ENCODE peak calls at places on chromosomes 12 and 14, in four cellular contexts. O, M, P and D are unnamed samples.

GRCh38 chr12:48816148-48816854 is 2.0 kb upstream of the CACNB3 start:
- DNase-seq in O (no peak), M (peak), P (no peak), D (no peak)

GRCh38 chr14:26820578-26820977 is 222.7 kb upstream of the NOVA1 start:
- DNase-seq in O (no peak), M (no peak), P (no peak), D (no peak)

GRCh38 chr14:68779761-68780323 is 13.0 kb downstream of the ZFP36L1 start:
- DNase-seq in O (peak), M (peak), P (peak), D (no peak)

GRCh38 chr12:53232641-53233538 is 881 bp upstream of the RARG start:
- DNase-seq in O (peak), M (peak), P (no peak), D (peak)

GRCh38 chr14:25049559-25050493 is at the start of gene STXBP6:
- DNase-seq in O (peak), M (peak), P (no peak), D (peak)

GRCh38 chr14:90273532-90273931 is 17.2 kb downstream of the PSMC1 start:
- DNase-seq in O (no peak), M (no peak), P (no peak), D (no peak)

GRCh38 chr12:67720383-67720856 is 71.9 kb downstream of the DYRK2 start:
- DNase-seq in O (peak), M (peak), P (peak), D (peak)

GRCh38 chr14:56592746-56593544 is 13.3 kb downstream of the TMEM260 start:
- DNase-seq in O (no peak), M (peak), P (no peak), D (no peak)

GRCh38 chr12:100858658-100859057 is 64.1 kb downstream of the ANO4 start:
- DNase-seq in O (peak), M (no peak), P (no peak), D (no peak)

GRCh38 chr12:54075974-54076373 is 22.3 kb downstream of the HOXC4 start:
- DNase-seq in O (no peak), M (no peak), P (no peak), D (no peak)

GRCh38 chr14:50333010-50333409 is 20.9 kb downstream of the DMAC2L start:
- DNase-seq in O (peak), M (no peak), P (peak), D (no peak)

GRCh38 chr14:99348816-99349609 is 77.0 kb upstream of the BCL11B start:
- DNase-seq in O (peak), M (no peak), P (no peak), D (no peak)

GRCh38 chr14:91919814-91920213 is 27.7 kb downstream of the FBLN5 start:
- DNase-seq in O (peak), M (no peak), P (peak), D (no peak)

GRCh38 chr14:61553730-61554641 is 141.3 kb upstream of the HIF1A start:
- DNase-seq in O (peak), M (peak), P (peak), D (no peak)

GRCh38 chr12:117874842-117875434 is 93.9 kb downstream of the KSR2 start:
- DNase-seq in O (peak), M (peak), P (peak), D (peak)

GRCh38 chr12:45112306-45112705 is 61.4 kb upstream of the DBX2 start:
- DNase-seq in O (no peak), M (no peak), P (no peak), D (no peak)

GRCh38 chr14:51442513-51443175 is 202.6 kb downstream of the TMX1 start:
- DNase-seq in O (peak), M (peak), P (peak), D (no peak)

GRCh38 chr12:60205500-60205899 is 609.7 kb downstream of the SLC16A7 start:
- DNase-seq in O (peak), M (peak), P (no peak), D (no peak)

GRCh38 chr12:117152793-117153775 is 37.2 kb downstream of the FBXO21 start:
- DNase-seq in O (no peak), M (no peak), P (no peak), D (no peak)

GRCh38 chr12:73517859-73518258 is 1019.8 kb upstream of the ATXN7L3B start:
- DNase-seq in O (no peak), M (no peak), P (no peak), D (no peak)

GRCh38 chr14:67999693-68000384 is 180.3 kb downstream of the RAD51B start:
- DNase-seq in O (peak), M (peak), P (peak), D (no peak)

GRCh38 chr14:102124419-102124818 is 15.3 kb upstream of the WDR20 start:
- DNase-seq in O (no peak), M (no peak), P (no peak), D (no peak)

GRCh38 chr14:31792726-31793125 is 231.5 kb downstream of the NUBPL start:
- DNase-seq in O (no peak), M (no peak), P (no peak), D (no peak)

GRCh38 chr14:24514209-24514608 is 6.1 kb upstream of the CMA1 start:
- DNase-seq in O (no peak), M (no peak), P (no peak), D (no peak)

GRCh38 chr12:104627975-104628322 is 171.2 kb downstream of the CHST11 start:
- DNase-seq in O (no peak), M (no peak), P (no peak), D (no peak)

GRCh38 chr12:115078334-115078733 is 394.4 kb upstream of the TBX3 start:
- DNase-seq in O (no peak), M (no peak), P (no peak), D (no peak)

GRCh38 chr12:132904718-132905328 is 17.4 kb upstream of the CHFR start:
- DNase-seq in O (peak), M (peak), P (peak), D (peak)

GRCh38 chr12:108734200-108734906 is 3.0 kb upstream of the CORO1C start:
- DNase-seq in O (peak), M (peak), P (peak), D (no peak)

GRCh38 chr12:31510034-31510433 is 80.9 kb downstream of the DENND5B start:
- DNase-seq in O (no peak), M (no peak), P (no peak), D (no peak)

GRCh38 chr12:3075315-3075714 is 1.9 kb upstream of the TSPAN9 start:
- DNase-seq in O (no peak), M (no peak), P (no peak), D (no peak)

GRCh38 chr12:3081886-3082285 is 4.7 kb downstream of the TSPAN9 start:
- DNase-seq in O (no peak), M (no peak), P (no peak), D (no peak)

GRCh38 chr12:3077572-3078081 is 448 bp downstream of the TSPAN9 start:
- DNase-seq in O (peak), M (peak), P (no peak), D (no peak)

GRCh38 chr12:3076730-3077571 is at the start of gene TSPAN9:
- DNase-seq in O (peak), M (peak), P (no peak), D (peak)

GRCh38 chr12:3078086-3078820 is 1.1 kb downstream of the TSPAN9 start:
- DNase-seq in O (no peak), M (no peak), P (no peak), D (no peak)
- H3K4me3 ChIP-seq in O (peak), M (peak), P (peak), D (peak)

DNA sequence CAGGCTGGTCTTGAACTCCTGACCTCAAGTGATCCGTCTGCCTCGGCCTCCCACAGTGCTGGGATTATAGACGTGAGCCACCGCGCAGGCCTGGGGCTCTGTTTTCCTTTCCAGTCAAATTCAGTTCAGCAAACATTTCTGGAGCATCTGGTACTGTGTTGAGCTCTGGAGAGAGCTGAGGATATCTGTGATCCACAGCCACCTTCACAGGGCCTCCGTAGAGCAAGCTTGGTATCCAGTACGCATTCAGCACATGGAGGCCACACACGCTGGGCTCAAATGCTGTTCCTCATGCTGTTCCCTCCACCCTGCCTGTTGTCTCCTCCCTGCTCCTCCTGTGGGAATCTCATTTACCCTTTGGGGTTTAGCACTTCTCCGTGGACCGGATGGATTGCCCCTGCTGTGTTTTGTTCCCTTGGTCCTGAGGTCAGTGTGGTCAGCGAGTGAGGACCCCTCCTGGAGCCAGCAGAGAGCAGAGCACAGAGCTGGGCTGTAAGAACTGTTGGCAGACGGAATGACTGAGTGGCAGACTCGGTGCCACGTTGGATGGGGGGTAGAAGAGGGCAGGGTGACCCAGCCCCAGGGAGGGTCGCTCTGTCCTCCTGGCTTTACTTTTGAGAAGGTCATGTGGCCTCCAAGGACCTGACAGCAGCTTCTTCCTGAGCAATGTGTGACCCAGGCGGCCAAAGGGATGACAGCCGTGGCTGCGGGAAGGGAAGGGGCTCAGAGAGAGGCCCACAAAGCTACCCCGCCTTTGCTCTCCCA is 891 bp downstream of the RPS6KL1 start:
- DNase-seq in O (no peak), M (no peak), P (no peak), D (no peak)
- TF ChIP-seq CTCF in O (no peak), M (no peak), P (no peak), D (no peak)

GRCh38 chr14:93116676-93117200 is 1.0 kb upstream of the ITPK1 start:
- DNase-seq in O (no peak), M (no peak), P (no peak), D (no peak)
- H3K4me3 ChIP-seq in O (peak), M (peak), P (no peak), D (peak)

GRCh38 chr12:46944104-46944503 is 118.3 kb upstream of the SLC38A4 start:
- DNase-seq in O (peak), M (peak), P (peak), D (no peak)
- TF ChIP-seq CTCF in O (peak), M (no peak), P (peak), D (peak)

GRCh38 chr12:64729909-64730584 is 29.2 kb downstream of the GNS start:
- DNase-seq in O (no peak), M (no peak), P (no peak), D (no peak)
- H3K4me3 ChIP-seq in O (no peak), M (no peak), P (no peak), D (no peak)

DNA sequence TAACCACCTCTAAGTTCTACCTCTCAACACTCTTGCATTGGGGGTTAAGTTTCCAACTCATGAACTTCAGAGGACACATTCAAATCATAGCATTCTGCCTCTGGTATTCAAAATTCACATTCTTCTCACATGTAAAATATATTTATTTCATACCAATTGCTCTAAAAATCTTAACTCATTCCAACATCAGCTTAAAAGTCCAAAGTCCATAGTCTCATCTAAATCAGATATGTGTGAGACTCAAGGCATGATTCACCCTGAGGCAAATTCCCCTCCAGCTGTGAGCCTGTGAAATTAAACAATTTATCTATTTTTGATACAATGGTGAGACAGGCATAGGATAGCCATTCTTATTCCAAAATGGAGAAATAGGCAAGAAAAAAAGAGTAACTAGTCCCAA is 214.0 kb downstream of the RGS6 start:
- DNase-seq in O (no peak), M (no peak), P (no peak), D (no peak)
- TF ChIP-seq CTCF in O (no peak), M (no peak), P (no peak), D (no peak)

DNA sequence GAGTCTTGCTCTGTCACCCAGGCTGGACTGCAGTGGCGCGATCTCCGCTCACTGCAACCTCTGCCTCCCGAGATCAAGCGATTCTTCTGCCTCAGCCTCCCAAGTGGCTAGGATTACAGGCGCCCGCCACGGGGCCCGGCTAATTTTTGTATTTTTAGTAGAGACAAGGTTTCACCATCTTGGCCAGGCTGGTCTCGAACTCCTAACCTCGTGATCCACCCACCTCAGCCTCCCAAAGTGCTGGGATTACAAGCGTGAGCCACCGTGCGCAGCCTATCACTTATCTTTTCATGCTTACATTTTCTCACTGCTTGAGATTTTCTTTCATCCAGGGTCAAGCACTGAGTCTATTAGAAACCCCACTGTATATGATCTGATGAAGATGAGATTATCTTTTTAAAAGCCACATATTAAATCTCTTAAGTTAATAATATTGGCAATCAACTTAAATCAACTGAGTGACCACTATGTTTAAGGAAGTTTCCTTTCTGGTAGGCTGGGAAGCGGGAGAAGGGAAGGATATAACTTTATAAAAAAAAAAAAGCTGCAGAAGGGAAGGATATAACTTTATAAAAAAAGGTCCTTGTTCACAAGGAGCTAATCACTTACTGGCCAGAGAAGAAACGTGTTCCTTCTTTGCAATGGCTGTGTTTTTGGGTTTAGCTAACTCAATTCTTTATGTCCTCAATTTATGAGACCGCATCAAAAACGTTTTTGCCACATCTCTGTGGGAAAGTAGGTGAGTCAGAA is 1.3 kb upstream of the MDM2 start:
- DNase-seq in O (no peak), M (no peak), P (no peak), D (no peak)
- H3K4me3 ChIP-seq in O (no peak), M (peak), P (no peak), D (peak)

GRCh38 chr14:74382231-74382630 is 34.0 kb downstream of the VRTN start:
- DNase-seq in O (no peak), M (no peak), P (no peak), D (no peak)
- TF ChIP-seq CTCF in O (no peak), M (no peak), P (no peak), D (no peak)